ENCODE peak calls at places on chromosome 21, in five cellular contexts. One of them, this sample, is unnamed. For H3K36me3 and H3K4me1, the result is how much of the 10 kb centered on the place peaks cover.

GRCh38 chr21:33089439-33089838 is 19.5 kb downstream of the OLIG1 start:
- DNase-seq in pancreas: no peak
- DNase-seq in endothelial cell of umbilical vein: no peak
- DNase-seq in PC-3: peak
- DNase-seq in tibial artery: peak
- DNase-seq in this sample: no peak

GRCh38 chr21:32459972-32460371 is 47.5 kb downstream of the EVA1C start:
- DNase-seq in endothelial cell of umbilical vein: no peak
- DNase-seq in PC-3: no peak
- DNase-seq in tibial artery: no peak
- DNase-seq in pancreas: no peak
- DNase-seq in this sample: peak

GRCh38 chr21:28220670-28221069 is 772.0 kb downstream of the LTN1 start:
- DNase-seq in pancreas: no peak
- DNase-seq in PC-3: no peak
- DNase-seq in endothelial cell of umbilical vein: peak
- DNase-seq in tibial artery: no peak
- DNase-seq in this sample: peak

GRCh38 chr21:26777166-26777565 is 68.0 kb downstream of the ADAMTS1 start:
- DNase-seq in pancreas: no peak
- DNase-seq in tibial artery: no peak
- DNase-seq in PC-3: no peak
- DNase-seq in endothelial cell of umbilical vein: no peak
- DNase-seq in this sample: no peak

GRCh38 chr21:28256420-28256831 is 736.3 kb downstream of the LTN1 start:
- DNase-seq in pancreas: peak
- DNase-seq in PC-3: no peak
- DNase-seq in tibial artery: no peak
- DNase-seq in endothelial cell of umbilical vein: no peak
- DNase-seq in this sample: no peak

GRCh38 chr21:28018741-28019669 is 973.7 kb downstream of the LTN1 start:
- DNase-seq in tibial artery: no peak
- DNase-seq in endothelial cell of umbilical vein: no peak
- DNase-seq in pancreas: peak
- DNase-seq in PC-3: peak
- DNase-seq in this sample: peak

GRCh38 chr21:16084776-16085364 is 355.1 kb downstream of the USP25 start:
- DNase-seq in PC-3: peak
- DNase-seq in pancreas: no peak
- DNase-seq in endothelial cell of umbilical vein: no peak
- DNase-seq in tibial artery: peak
- DNase-seq in this sample: peak

GRCh38 chr21:32844076-32844475 is 72.5 kb upstream of the PAXBP1 start:
- DNase-seq in tibial artery: no peak
- DNase-seq in PC-3: no peak
- DNase-seq in endothelial cell of umbilical vein: no peak
- DNase-seq in pancreas: no peak
- DNase-seq in this sample: no peak

GRCh38 chr21:27406297-27407009 is 439.6 kb upstream of the ADAMTS5 start:
- DNase-seq in tibial artery: no peak
- DNase-seq in PC-3: no peak
- DNase-seq in pancreas: no peak
- DNase-seq in endothelial cell of umbilical vein: peak
- DNase-seq in this sample: peak

GRCh38 chr21:28579986-28580550 is 412.6 kb downstream of the LTN1 start:
- DNase-seq in tibial artery: no peak
- DNase-seq in endothelial cell of umbilical vein: no peak
- DNase-seq in pancreas: no peak
- DNase-seq in PC-3: no peak
- DNase-seq in this sample: no peak

GRCh38 chr21:33401617-33401967 is 1.6 kb upstream of the IFNGR2 start:
- DNase-seq in PC-3: peak
- DNase-seq in endothelial cell of umbilical vein: no peak
- DNase-seq in tibial artery: no peak
- DNase-seq in pancreas: no peak
- DNase-seq in this sample: no peak

GRCh38 chr21:43332461-43332860 is 94.5 kb downstream of the SIK1 start:
- DNase-seq in endothelial cell of umbilical vein: no peak
- DNase-seq in PC-3: no peak
- DNase-seq in tibial artery: no peak
- DNase-seq in pancreas: no peak
- DNase-seq in this sample: no peak

GRCh38 chr21:31161157-31161556 is 122.9 kb upstream of the KRTAP19-8 start:
- DNase-seq in tibial artery: no peak
- DNase-seq in endothelial cell of umbilical vein: no peak
- DNase-seq in PC-3: no peak
- DNase-seq in pancreas: no peak
- DNase-seq in this sample: peak

GRCh38 chr21:36883532-36884486 is 82.7 kb downstream of the HLCS start:
- DNase-seq in tibial artery: no peak
- DNase-seq in pancreas: no peak
- DNase-seq in PC-3: peak
- DNase-seq in endothelial cell of umbilical vein: no peak
- DNase-seq in this sample: no peak

GRCh38 chr21:25837545-25838263 is 102.9 kb downstream of the GABPA start:
- DNase-seq in endothelial cell of umbilical vein: peak
- DNase-seq in PC-3: peak
- DNase-seq in tibial artery: no peak
- DNase-seq in pancreas: no peak
- DNase-seq in this sample: peak

GRCh38 chr21:14088391-14088790 is 122.4 kb downstream of the LIPI start:
- DNase-seq in tibial artery: no peak
- DNase-seq in endothelial cell of umbilical vein: no peak
- DNase-seq in pancreas: no peak
- DNase-seq in PC-3: no peak
- DNase-seq in this sample: no peak

GRCh38 chr21:20308586-20308985 is 689.6 kb upstream of the NCAM2 start:
- DNase-seq in endothelial cell of umbilical vein: no peak
- DNase-seq in PC-3: no peak
- DNase-seq in pancreas: no peak
- DNase-seq in tibial artery: no peak
- DNase-seq in this sample: no peak
- H3K4me3 ChIP-seq in endothelial cell of umbilical vein: no peak
- H3K4me3 ChIP-seq in PC-3: no peak
- H3K4me3 ChIP-seq in pancreas: no peak
- H3K4me3 ChIP-seq in tibial artery: no peak
- H3K4me3 ChIP-seq in this sample: no peak

GRCh38 chr21:45444385-45444784 is 39.4 kb downstream of the COL18A1 start:
- DNase-seq in pancreas: no peak
- DNase-seq in tibial artery: no peak
- DNase-seq in PC-3: no peak
- DNase-seq in endothelial cell of umbilical vein: no peak
- DNase-seq in this sample: no peak

GRCh38 chr21:45441431-45442255 is 36.7 kb downstream of the COL18A1 start:
- DNase-seq in pancreas: no peak
- DNase-seq in endothelial cell of umbilical vein: no peak
- DNase-seq in tibial artery: no peak
- DNase-seq in PC-3: no peak
- DNase-seq in this sample: no peak

GRCh38 chr21:45442276-45442675 is 37.3 kb downstream of the COL18A1 start:
- DNase-seq in PC-3: no peak
- DNase-seq in tibial artery: no peak
- DNase-seq in endothelial cell of umbilical vein: no peak
- DNase-seq in pancreas: no peak
- DNase-seq in this sample: no peak

GRCh38 chr21:45445369-45445768 is 40.4 kb downstream of the COL18A1 start:
- DNase-seq in tibial artery: no peak
- DNase-seq in pancreas: no peak
- DNase-seq in PC-3: no peak
- DNase-seq in endothelial cell of umbilical vein: no peak
- DNase-seq in this sample: no peak

DNA sequence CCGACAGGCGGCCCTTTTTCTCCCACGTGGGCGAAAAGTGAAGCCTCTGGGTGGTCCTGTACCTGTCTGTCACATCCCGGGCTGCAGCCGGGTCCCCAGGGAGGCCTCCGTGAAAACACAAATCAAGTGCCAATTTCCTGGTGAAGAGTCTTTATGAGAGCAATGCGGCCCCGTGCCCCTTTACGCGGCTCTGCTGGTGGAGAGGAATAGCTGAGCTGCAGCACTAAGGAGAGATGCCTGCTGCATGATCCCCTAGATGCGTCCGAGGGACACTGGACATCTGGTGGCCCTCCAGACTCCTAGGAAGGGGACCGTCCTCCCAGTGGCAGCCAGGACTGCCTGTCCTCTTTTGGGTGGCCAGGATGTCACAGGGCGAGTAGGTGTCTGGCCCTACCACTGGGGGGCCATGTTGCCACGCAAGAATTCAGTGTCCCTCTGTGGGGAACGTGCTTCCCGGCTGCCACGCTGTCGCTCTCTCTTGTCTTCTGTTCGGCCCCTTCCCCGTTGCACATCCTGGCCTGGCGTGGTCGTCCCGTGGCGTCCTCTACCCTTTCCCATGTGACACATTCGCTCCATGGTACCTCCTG is 38.7 kb downstream of the COL18A1 start:
- DNase-seq in PC-3: peak
- DNase-seq in tibial artery: no peak
- DNase-seq in endothelial cell of umbilical vein: no peak
- DNase-seq in pancreas: no peak
- DNase-seq in this sample: no peak
- H3K36me3 ChIP-seq in PC-3: under half
- H3K36me3 ChIP-seq in tibial artery: under half
- H3K36me3 ChIP-seq in endothelial cell of umbilical vein: under half
- H3K36me3 ChIP-seq in pancreas: under half
- H3K36me3 ChIP-seq in this sample: under half

GRCh38 chr21:41763996-41764395 is 2.9 kb downstream of the RIPK4 start:
- DNase-seq in tibial artery: no peak
- DNase-seq in pancreas: no peak
- DNase-seq in PC-3: no peak
- DNase-seq in endothelial cell of umbilical vein: no peak
- DNase-seq in this sample: no peak
- H3K4me1 ChIP-seq in tibial artery: half or more
- H3K4me1 ChIP-seq in pancreas: under half
- H3K4me1 ChIP-seq in PC-3: half or more
- H3K4me1 ChIP-seq in endothelial cell of umbilical vein: under half
- H3K4me1 ChIP-seq in this sample: under half

GRCh38 chr21:38613686-38614085 is 115.4 kb upstream of the ERG start:
- DNase-seq in tibial artery: no peak
- DNase-seq in PC-3: no peak
- DNase-seq in pancreas: no peak
- DNase-seq in endothelial cell of umbilical vein: no peak
- DNase-seq in this sample: no peak

GRCh38 chr21:38614558-38614957 is 116.3 kb upstream of the ERG start:
- DNase-seq in endothelial cell of umbilical vein: no peak
- DNase-seq in PC-3: no peak
- DNase-seq in pancreas: no peak
- DNase-seq in tibial artery: no peak
- DNase-seq in this sample: no peak

GRCh38 chr21:38611262-38611661 is 113.0 kb upstream of the ERG start:
- DNase-seq in endothelial cell of umbilical vein: no peak
- DNase-seq in pancreas: no peak
- DNase-seq in PC-3: no peak
- DNase-seq in tibial artery: no peak
- DNase-seq in this sample: no peak

GRCh38 chr21:38610573-38611251 is 112.4 kb upstream of the ERG start:
- DNase-seq in tibial artery: no peak
- DNase-seq in endothelial cell of umbilical vein: no peak
- DNase-seq in PC-3: no peak
- DNase-seq in pancreas: no peak
- DNase-seq in this sample: no peak

DNA sequence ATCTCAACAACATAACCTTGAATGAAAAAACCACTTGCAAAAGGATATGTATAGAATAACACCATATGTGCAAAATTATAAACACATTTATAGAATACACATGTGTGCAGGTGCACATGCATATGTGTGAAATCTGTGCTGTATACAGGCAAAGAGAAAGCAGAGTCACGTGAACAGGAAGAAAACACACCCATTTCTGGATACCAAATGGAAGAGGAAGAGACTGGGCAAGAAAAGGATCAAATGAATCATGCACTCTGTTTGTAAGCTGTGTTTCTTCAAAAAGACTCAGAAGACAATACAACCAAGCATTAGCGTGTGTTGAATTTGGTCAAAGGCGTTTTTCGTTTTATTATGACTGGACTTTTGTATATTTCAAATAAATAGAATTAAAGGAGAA is 111.3 kb upstream of the ERG start:
- DNase-seq in endothelial cell of umbilical vein: no peak
- DNase-seq in pancreas: no peak
- DNase-seq in PC-3: no peak
- DNase-seq in tibial artery: no peak
- DNase-seq in this sample: no peak
- H3K4me3 ChIP-seq in endothelial cell of umbilical vein: no peak
- H3K4me3 ChIP-seq in pancreas: no peak
- H3K4me3 ChIP-seq in PC-3: no peak
- H3K4me3 ChIP-seq in tibial artery: no peak
- H3K4me3 ChIP-seq in this sample: no peak